ENCODE peak calls at places on chromosomes 3 and 15, in five cellular contexts. B is AG09319; I is HEK293T; K is naive thymus-derived CD4-positive, alpha-beta T cell; V is HS-5. W is an unnamed sample.

GRCh38 chr15:41952003-41952563 is 20.3 kb downstream of the EHD4 start:
- DNase-seq in B (no peak), I (no peak), K (no peak), V (no peak), W (no peak)

GRCh38 chr15:89496155-89497098 is at the start of gene RHCG:
- DNase-seq in B (no peak), I (no peak), K (no peak), V (no peak), W (peak; percentile 55)

GRCh38 chr15:55344206-55344605 is 25.2 kb downstream of the PIGB start:
- DNase-seq in B (no peak), I (no peak), K (no peak), V (no peak), W (no peak)

GRCh38 chr15:31338318-31338878 is 11.8 kb downstream of the KLF13 start:
- DNase-seq in B (no peak), I (no peak), K (no peak), V (no peak), W (no peak)

GRCh38 chr3:125062904-125063618 is 7.3 kb upstream of the HEG1 start:
- DNase-seq in B (peak; percentile 81), I (no peak), K (no peak), V (peak; percentile 98), W (no peak)

GRCh38 chr3:146772211-146772743 is 167.1 kb upstream of the PLSCR5 start:
- DNase-seq in B (no peak), I (no peak), K (no peak), V (no peak), W (no peak)

GRCh38 chr15:95405447-95405846 is 925.1 kb upstream of the NR2F2 start:
- DNase-seq in B (no peak), I (no peak), K (no peak), V (no peak), W (no peak)

GRCh38 chr3:29649815-29650547 is 369.1 kb downstream of the RBMS3 start:
- DNase-seq in B (no peak), I (no peak), K (no peak), V (no peak), W (no peak)

GRCh38 chr3:52237659-52238172 is 1.2 kb downstream of the TWF2 start:
- DNase-seq in B (no peak), I (no peak), K (no peak), V (peak; percentile 72), W (no peak)

GRCh38 chr3:40499952-40500351 is 5.9 kb upstream of the ZNF620 start:
- DNase-seq in B (no peak), I (no peak), K (no peak), V (no peak), W (no peak)

GRCh38 chr15:91891788-91892187 is 38.3 kb downstream of the SLCO3A1 start:
- DNase-seq in B (no peak), I (no peak), K (no peak), V (no peak), W (no peak)

GRCh38 chr3:100637197-100637631 is 27.8 kb downstream of the ADGRG7 start:
- DNase-seq in B (no peak), I (no peak), K (no peak), V (peak; percentile 28), W (no peak)

GRCh38 chr15:42150246-42150970 is 6.0 kb downstream of the PLA2G4F start:
- DNase-seq in B (no peak), I (no peak), K (no peak), V (no peak), W (no peak)

GRCh38 chr3:55587476-55587875 is 100.4 kb upstream of the WNT5A start:
- DNase-seq in B (no peak), I (peak; percentile 45), K (no peak), V (no peak), W (no peak)

GRCh38 chr15:72784233-72784876 is 797 bp upstream of the ADPGK start:
- DNase-seq in B (peak; percentile 52), I (peak; percentile 72), K (no peak), V (peak; percentile 49), W (peak; percentile 64)

GRCh38 chr3:64359735-64360134 is 134.5 kb upstream of the PRICKLE2 start:
- DNase-seq in B (no peak), I (no peak), K (no peak), V (no peak), W (no peak)

GRCh38 chr3:98151241-98151640 is 4.0 kb downstream of the OR5H14 start:
- DNase-seq in B (no peak), I (no peak), K (no peak), V (peak; percentile 74), W (no peak)

GRCh38 chr3:1072040-1072439 is 20.8 kb upstream of the CNTN6 start:
- DNase-seq in B (no peak), I (no peak), K (no peak), V (no peak), W (no peak)

GRCh38 chr3:65448120-65448519 is 590.6 kb downstream of the MAGI1 start:
- DNase-seq in B (no peak), I (no peak), K (no peak), V (no peak), W (no peak)

GRCh38 chr15:50107591-50108408 is 11.2 kb downstream of the ATP8B4 start:
- DNase-seq in B (no peak), I (no peak), K (no peak), V (no peak), W (no peak)

GRCh38 chr3:38829404-38829803 is 13.4 kb upstream of the SCN10A start:
- DNase-seq in B (peak; percentile 42), I (peak; percentile 11), K (no peak), V (peak; percentile 53), W (no peak)

GRCh38 chr3:4573153-4573552 is 80.0 kb downstream of the ITPR1 start:
- DNase-seq in B (no peak), I (no peak), K (no peak), V (no peak), W (no peak)

GRCh38 chr3:106004841-106005240 is 136.0 kb upstream of the CBLB start:
- DNase-seq in B (no peak), I (no peak), K (no peak), V (no peak), W (no peak)

GRCh38 chr15:26667222-26667988 is 105.5 kb downstream of the GABRB3 start:
- DNase-seq in B (no peak), I (no peak), K (no peak), V (no peak), W (no peak)

W was measured in endothelial cell.